ENCODE peak calls at places on chromosome 17, in five cellular contexts. W, Q, S, X and Y are unnamed samples.

GRCh38 chr17:34095101-34095500 is 160.0 kb upstream of the CCL2 start:
- DNase-seq in W (no peak), Q (no peak), S (no peak), X (no peak), Y (no peak)

GRCh38 chr17:61247438-61247837 is 152.2 kb upstream of the TBX2 start:
- DNase-seq in W (no peak), Q (no peak), S (no peak), X (peak), Y (no peak)

GRCh38 chr17:14471052-14471451 is 170.2 kb downstream of the HS3ST3B1 start:
- DNase-seq in W (peak), Q (no peak), S (peak), X (peak), Y (no peak)

GRCh38 chr17:17675925-17676534 is 5.2 kb upstream of the RAI1 start:
- DNase-seq in W (no peak), Q (no peak), S (no peak), X (no peak), Y (peak)

GRCh38 chr17:13337864-13338371 is 263.8 kb downstream of the HS3ST3A1 start:
- DNase-seq in W (peak), Q (no peak), S (peak), X (no peak), Y (no peak)

GRCh38 chr17:27793168-27793905 is 7.0 kb downstream of the NOS2 start:
- DNase-seq in W (peak), Q (peak), S (peak), X (no peak), Y (no peak)

GRCh38 chr17:81253358-81254131 is 14.4 kb downstream of the NDUFAF8 start:
- DNase-seq in W (peak), Q (peak), S (peak), X (no peak), Y (peak)

GRCh38 chr17:47837401-47838039 is 3.6 kb downstream of the SCRN2 start:
- DNase-seq in W (no peak), Q (no peak), S (no peak), X (no peak), Y (no peak)

GRCh38 chr17:57484081-57484666 is 227.9 kb downstream of the MSI2 start:
- DNase-seq in W (no peak), Q (no peak), S (peak), X (no peak), Y (no peak)

GRCh38 chr17:53472586-53472985 is 350.1 kb upstream of the KIF2B start:
- DNase-seq in W (no peak), Q (no peak), S (no peak), X (no peak), Y (no peak)

GRCh38 chr17:41178843-41179616 is 1.0 kb upstream of the KRTAP4-2 start:
- DNase-seq in W (no peak), Q (no peak), S (peak), X (no peak), Y (no peak)

GRCh38 chr17:33968350-33969044 is 286.6 kb upstream of the CCL2 start:
- DNase-seq in W (no peak), Q (no peak), S (no peak), X (no peak), Y (peak)

GRCh38 chr17:80248001-80248893 is 12.4 kb upstream of the RNF213 start:
- DNase-seq in W (no peak), Q (no peak), S (no peak), X (no peak), Y (no peak)

GRCh38 chr17:80362428-80363119 is 52.4 kb upstream of the ENDOV start:
- DNase-seq in W (no peak), Q (no peak), S (peak), X (peak), Y (no peak)

GRCh38 chr17:51155416-51155815 is 2.1 kb downstream of the NME1 start:
- DNase-seq in W (no peak), Q (no peak), S (no peak), X (no peak), Y (no peak)

GRCh38 chr17:59423137-59423703 is 91.8 kb downstream of the YPEL2 start:
- DNase-seq in W (peak), Q (no peak), S (no peak), X (peak), Y (no peak)

GRCh38 chr17:83190601-83191387 is 111.4 kb downstream of the METRNL start:
- DNase-seq in W (no peak), Q (no peak), S (no peak), X (no peak), Y (peak)

GRCh38 chr17:82350182-82351030 is 8.6 kb upstream of the TEX19 start:
- DNase-seq in W (no peak), Q (no peak), S (no peak), X (no peak), Y (peak)